ENCODE peak calls at places on chromosome 6, in eight cellular contexts. One of them, this sample, is unnamed. For H3K4me1, the result is how much of the 10 kb centered on the place peaks cover.

GRCh38 chr6:132687306-132687705 is 26.5 kb downstream of the VNN1 start:
- DNase-seq in left ventricle myocardium inferior: no peak
- DNase-seq in transverse colon: no peak
- DNase-seq in OCI-LY7: no peak
- DNase-seq in mucosa of descending colon: no peak
- DNase-seq in tibial artery: no peak
- DNase-seq in adrenal gland: no peak
- DNase-seq in MM.1S: no peak
- DNase-seq in this sample: no peak

GRCh38 chr6:17470209-17470952 is 77.0 kb downstream of the CAP2 start:
- DNase-seq in mucosa of descending colon: no peak
- DNase-seq in OCI-LY7: no peak
- DNase-seq in adrenal gland: no peak
- DNase-seq in transverse colon: no peak
- DNase-seq in left ventricle myocardium inferior: no peak
- DNase-seq in MM.1S: no peak
- DNase-seq in tibial artery: peak
- DNase-seq in this sample: no peak

GRCh38 chr6:3119040-3119723 is 671 bp downstream of the BPHL start:
- DNase-seq in mucosa of descending colon: no peak
- DNase-seq in MM.1S: peak
- DNase-seq in left ventricle myocardium inferior: no peak
- DNase-seq in OCI-LY7: no peak
- DNase-seq in transverse colon: no peak
- DNase-seq in tibial artery: no peak
- DNase-seq in adrenal gland: no peak
- DNase-seq in this sample: no peak

GRCh38 chr6:159116343-159116742 is 52.9 kb upstream of the FNDC1 start:
- DNase-seq in tibial artery: peak
- DNase-seq in left ventricle myocardium inferior: peak
- DNase-seq in mucosa of descending colon: peak
- DNase-seq in MM.1S: no peak
- DNase-seq in OCI-LY7: peak
- DNase-seq in adrenal gland: no peak
- DNase-seq in transverse colon: peak
- DNase-seq in this sample: no peak

GRCh38 chr6:82249381-82250253 is 2.1 kb upstream of the IBTK start:
- DNase-seq in adrenal gland: no peak
- DNase-seq in tibial artery: no peak
- DNase-seq in mucosa of descending colon: no peak
- DNase-seq in OCI-LY7: no peak
- DNase-seq in MM.1S: no peak
- DNase-seq in transverse colon: no peak
- DNase-seq in left ventricle myocardium inferior: no peak
- DNase-seq in this sample: no peak

GRCh38 chr6:141669141-141669540 is 463.6 kb upstream of the GJE1 start:
- DNase-seq in mucosa of descending colon: no peak
- DNase-seq in transverse colon: no peak
- DNase-seq in MM.1S: no peak
- DNase-seq in tibial artery: no peak
- DNase-seq in OCI-LY7: no peak
- DNase-seq in adrenal gland: no peak
- DNase-seq in left ventricle myocardium inferior: no peak
- DNase-seq in this sample: no peak

GRCh38 chr6:25014806-25015560 is 79.2 kb upstream of the RIPOR2 start:
- DNase-seq in transverse colon: no peak
- DNase-seq in tibial artery: peak
- DNase-seq in mucosa of descending colon: no peak
- DNase-seq in OCI-LY7: peak
- DNase-seq in adrenal gland: no peak
- DNase-seq in left ventricle myocardium inferior: no peak
- DNase-seq in MM.1S: no peak
- DNase-seq in this sample: peak

GRCh38 chr6:31918069-31918725 is 9.3 kb upstream of the C2 start:
- DNase-seq in transverse colon: no peak
- DNase-seq in mucosa of descending colon: no peak
- DNase-seq in tibial artery: no peak
- DNase-seq in adrenal gland: no peak
- DNase-seq in left ventricle myocardium inferior: no peak
- DNase-seq in OCI-LY7: no peak
- DNase-seq in MM.1S: no peak
- DNase-seq in this sample: no peak

GRCh38 chr6:54617730-54618129 is 228.8 kb upstream of the FAM83B start:
- DNase-seq in transverse colon: no peak
- DNase-seq in MM.1S: no peak
- DNase-seq in left ventricle myocardium inferior: no peak
- DNase-seq in tibial artery: no peak
- DNase-seq in adrenal gland: no peak
- DNase-seq in mucosa of descending colon: no peak
- DNase-seq in OCI-LY7: no peak
- DNase-seq in this sample: no peak

GRCh38 chr6:73969982-73970960 is 274.3 kb downstream of the CD109 start:
- DNase-seq in tibial artery: no peak
- DNase-seq in left ventricle myocardium inferior: no peak
- DNase-seq in OCI-LY7: peak
- DNase-seq in transverse colon: no peak
- DNase-seq in mucosa of descending colon: no peak
- DNase-seq in adrenal gland: no peak
- DNase-seq in MM.1S: peak
- DNase-seq in this sample: no peak

GRCh38 chr6:25337004-25337403 is 57.8 kb downstream of the CARMIL1 start:
- DNase-seq in left ventricle myocardium inferior: no peak
- DNase-seq in OCI-LY7: no peak
- DNase-seq in adrenal gland: no peak
- DNase-seq in tibial artery: no peak
- DNase-seq in mucosa of descending colon: no peak
- DNase-seq in MM.1S: no peak
- DNase-seq in transverse colon: no peak
- DNase-seq in this sample: no peak

GRCh38 chr6:41135062-41135832 is 18.9 kb downstream of the TREML1 start:
- DNase-seq in tibial artery: no peak
- DNase-seq in OCI-LY7: no peak
- DNase-seq in left ventricle myocardium inferior: no peak
- DNase-seq in MM.1S: no peak
- DNase-seq in transverse colon: no peak
- DNase-seq in adrenal gland: no peak
- DNase-seq in mucosa of descending colon: no peak
- DNase-seq in this sample: no peak

GRCh38 chr6:31125586-31126363 is 5.5 kb upstream of the CDSN start:
- DNase-seq in transverse colon: no peak
- DNase-seq in mucosa of descending colon: no peak
- DNase-seq in adrenal gland: no peak
- DNase-seq in left ventricle myocardium inferior: peak
- DNase-seq in MM.1S: no peak
- DNase-seq in tibial artery: no peak
- DNase-seq in OCI-LY7: no peak
- DNase-seq in this sample: no peak

GRCh38 chr6:73898599-73898998 is 202.6 kb downstream of the CD109 start:
- DNase-seq in tibial artery: no peak
- DNase-seq in transverse colon: no peak
- DNase-seq in adrenal gland: no peak
- DNase-seq in left ventricle myocardium inferior: no peak
- DNase-seq in OCI-LY7: no peak
- DNase-seq in mucosa of descending colon: no peak
- DNase-seq in MM.1S: no peak
- DNase-seq in this sample: no peak

GRCh38 chr6:13664703-13665352 is 46.8 kb downstream of the RANBP9 start:
- DNase-seq in tibial artery: no peak
- DNase-seq in mucosa of descending colon: no peak
- DNase-seq in adrenal gland: no peak
- DNase-seq in left ventricle myocardium inferior: no peak
- DNase-seq in MM.1S: no peak
- DNase-seq in OCI-LY7: no peak
- DNase-seq in transverse colon: no peak
- DNase-seq in this sample: no peak

GRCh38 chr6:1850581-1851157 is 241.0 kb downstream of the FOXC1 start:
- DNase-seq in OCI-LY7: no peak
- DNase-seq in mucosa of descending colon: no peak
- DNase-seq in MM.1S: no peak
- DNase-seq in adrenal gland: no peak
- DNase-seq in tibial artery: no peak
- DNase-seq in left ventricle myocardium inferior: no peak
- DNase-seq in transverse colon: no peak
- DNase-seq in this sample: no peak

GRCh38 chr6:122026572-122027369 is 372.7 kb upstream of the HSF2 start:
- DNase-seq in tibial artery: no peak
- DNase-seq in transverse colon: no peak
- DNase-seq in left ventricle myocardium inferior: no peak
- DNase-seq in OCI-LY7: no peak
- DNase-seq in adrenal gland: no peak
- DNase-seq in mucosa of descending colon: no peak
- DNase-seq in MM.1S: no peak
- DNase-seq in this sample: no peak

GRCh38 chr6:30465582-30466306 is 23.6 kb upstream of the HLA-E start:
- DNase-seq in adrenal gland: no peak
- DNase-seq in left ventricle myocardium inferior: no peak
- DNase-seq in tibial artery: no peak
- DNase-seq in transverse colon: no peak
- DNase-seq in OCI-LY7: no peak
- DNase-seq in MM.1S: no peak
- DNase-seq in mucosa of descending colon: no peak
- DNase-seq in this sample: no peak

GRCh38 chr6:144583614-144583954 is 298.4 kb downstream of the UTRN start:
- DNase-seq in left ventricle myocardium inferior: no peak
- DNase-seq in adrenal gland: no peak
- DNase-seq in MM.1S: no peak
- DNase-seq in OCI-LY7: no peak
- DNase-seq in tibial artery: no peak
- DNase-seq in mucosa of descending colon: no peak
- DNase-seq in transverse colon: no peak
- DNase-seq in this sample: no peak

GRCh38 chr6:138577151-138577915 is 78.0 kb upstream of the NHSL1 start:
- DNase-seq in MM.1S: no peak
- DNase-seq in left ventricle myocardium inferior: no peak
- DNase-seq in mucosa of descending colon: no peak
- DNase-seq in OCI-LY7: no peak
- DNase-seq in adrenal gland: no peak
- DNase-seq in tibial artery: no peak
- DNase-seq in transverse colon: no peak
- DNase-seq in this sample: no peak

GRCh38 chr6:93721386-93722048 is 302.2 kb upstream of the EPHA7 start:
- DNase-seq in left ventricle myocardium inferior: no peak
- DNase-seq in OCI-LY7: peak
- DNase-seq in transverse colon: no peak
- DNase-seq in MM.1S: peak
- DNase-seq in adrenal gland: no peak
- DNase-seq in mucosa of descending colon: no peak
- DNase-seq in tibial artery: no peak
- DNase-seq in this sample: no peak

GRCh38 chr6:11225990-11226389 is 6.5 kb downstream of the NEDD9 start:
- DNase-seq in left ventricle myocardium inferior: no peak
- DNase-seq in adrenal gland: no peak
- DNase-seq in transverse colon: no peak
- DNase-seq in tibial artery: no peak
- DNase-seq in mucosa of descending colon: no peak
- DNase-seq in OCI-LY7: no peak
- DNase-seq in MM.1S: no peak
- DNase-seq in this sample: no peak
- H3K4me1 ChIP-seq in left ventricle myocardium inferior: half or more
- H3K4me1 ChIP-seq in adrenal gland: under half
- H3K4me1 ChIP-seq in transverse colon: half or more
- H3K4me1 ChIP-seq in tibial artery: under half
- H3K4me1 ChIP-seq in mucosa of descending colon: under half
- H3K4me1 ChIP-seq in OCI-LY7: under half
- H3K4me1 ChIP-seq in MM.1S: under half
- H3K4me1 ChIP-seq in this sample: under half

DNA sequence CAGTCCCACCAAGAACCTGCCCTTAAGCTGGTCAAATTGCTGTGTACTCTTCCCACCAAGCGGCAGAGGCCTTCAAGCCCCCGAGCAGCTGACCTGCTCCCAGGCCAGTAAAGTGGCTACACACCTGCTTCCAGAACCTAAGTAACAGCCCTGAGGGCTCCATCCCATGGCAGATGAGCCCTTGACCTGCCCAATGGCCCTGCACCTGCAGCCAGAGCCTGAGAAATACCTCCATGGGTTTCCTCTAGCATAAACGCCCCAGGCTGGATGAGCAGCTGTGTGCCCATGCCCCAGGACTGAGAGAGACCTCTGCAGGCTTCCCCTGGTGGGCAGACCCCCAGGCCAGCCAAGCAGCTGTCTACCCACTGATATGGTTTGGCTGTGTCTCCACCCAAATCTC is 123.0 kb upstream of the LAMA2 start:
- DNase-seq in OCI-LY7: no peak
- DNase-seq in adrenal gland: no peak
- DNase-seq in transverse colon: no peak
- DNase-seq in left ventricle myocardium inferior: no peak
- DNase-seq in tibial artery: no peak
- DNase-seq in mucosa of descending colon: no peak
- DNase-seq in MM.1S: no peak
- DNase-seq in this sample: no peak
- H3K4me3 ChIP-seq in OCI-LY7: no peak
- H3K4me3 ChIP-seq in adrenal gland: no peak
- H3K4me3 ChIP-seq in transverse colon: no peak
- H3K4me3 ChIP-seq in left ventricle myocardium inferior: no peak
- H3K4me3 ChIP-seq in tibial artery: no peak
- H3K4me3 ChIP-seq in mucosa of descending colon: no peak
- H3K4me3 ChIP-seq in MM.1S: no peak
- H3K4me3 ChIP-seq in this sample: no peak

DNA sequence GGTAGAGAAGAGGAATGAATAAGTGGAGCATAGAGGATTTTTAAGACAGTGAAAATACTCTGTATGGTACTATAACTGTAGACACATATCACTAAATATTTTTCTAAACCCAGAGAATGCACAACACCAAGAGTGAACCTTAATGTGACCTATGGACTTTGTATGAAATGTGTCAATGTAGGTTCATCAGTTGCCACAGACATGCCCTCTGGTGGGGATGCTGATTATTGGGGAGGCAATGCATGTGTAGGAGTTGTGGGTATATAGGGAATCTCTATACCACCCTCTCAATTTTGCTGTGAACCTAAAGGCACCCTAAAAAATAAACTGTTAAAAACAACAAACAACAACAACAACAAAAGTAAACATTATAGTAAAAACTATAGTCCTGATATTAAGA is 293.7 kb downstream of the RNF144B start:
- DNase-seq in adrenal gland: no peak
- DNase-seq in mucosa of descending colon: no peak
- DNase-seq in OCI-LY7: no peak
- DNase-seq in left ventricle myocardium inferior: no peak
- DNase-seq in MM.1S: no peak
- DNase-seq in tibial artery: no peak
- DNase-seq in transverse colon: no peak
- DNase-seq in this sample: no peak
- TF ChIP-seq CTCF in adrenal gland: no peak
- TF ChIP-seq CTCF in mucosa of descending colon: no peak
- TF ChIP-seq CTCF in OCI-LY7: peak
- TF ChIP-seq CTCF in left ventricle myocardium inferior: no peak
- TF ChIP-seq CTCF in MM.1S: peak
- TF ChIP-seq CTCF in tibial artery: no peak
- TF ChIP-seq CTCF in transverse colon: no peak
- TF ChIP-seq CTCF in this sample: no peak

DNA sequence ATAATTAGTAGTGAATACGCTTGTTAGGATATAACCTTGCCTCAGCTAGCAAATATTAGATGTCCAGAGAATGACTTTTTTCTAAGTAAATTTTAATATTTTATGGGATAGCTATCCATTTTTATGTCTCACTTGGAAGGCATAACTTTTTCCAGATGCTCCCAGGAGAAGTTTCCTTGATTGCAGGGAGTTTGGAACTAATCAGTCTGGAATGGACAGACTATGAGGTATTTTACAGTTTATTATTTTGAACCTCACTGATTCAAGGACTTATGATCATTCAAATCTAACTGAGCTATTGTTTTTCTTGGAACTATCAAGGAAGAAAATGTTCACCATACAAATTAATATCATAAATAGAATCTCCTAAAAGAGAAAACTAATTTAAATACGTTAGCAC is 20.5 kb upstream of the LCA5 start:
- DNase-seq in MM.1S: no peak
- DNase-seq in tibial artery: no peak
- DNase-seq in mucosa of descending colon: no peak
- DNase-seq in adrenal gland: no peak
- DNase-seq in left ventricle myocardium inferior: no peak
- DNase-seq in transverse colon: no peak
- DNase-seq in OCI-LY7: no peak
- DNase-seq in this sample: no peak
- H3K4me1 ChIP-seq in MM.1S: under half
- H3K4me1 ChIP-seq in tibial artery: under half
- H3K4me1 ChIP-seq in mucosa of descending colon: under half
- H3K4me1 ChIP-seq in adrenal gland: under half
- H3K4me1 ChIP-seq in left ventricle myocardium inferior: under half
- H3K4me1 ChIP-seq in transverse colon: under half
- H3K4me1 ChIP-seq in OCI-LY7: under half
- H3K4me1 ChIP-seq in this sample: under half